ENCODE peak calls at places on chromosomes 2 and 18, in nine cellular contexts. U is NAMALWA; F is A549; B is fibroblast of pulmonary artery; Z is HCEC 1CT; G is RWPE1; M is stimulated activated CD4-positive, alpha-beta T cell treated with anti-CD3 and anti-CD28 coated beads, Interleukin-1b, Interleukin-23, amount 100 ng/mL, for 48 hours; D is HTR-8/SVneo; O is NCI-H748 treated with DMSO at 0.1 percent for 48 hours. E is an unnamed sample.

GRCh38 chr2:112053917-112054846 is 887 bp upstream of the TMEM87B start:
- DNase-seq in U (peak), F (peak), B (peak), Z (peak), G (peak), M (peak), D (peak), O (peak), E (peak)

GRCh38 chr2:113060396-113060795 is 1.4 kb downstream of the IL36RN start:
- DNase-seq in U (no peak), F (no peak), B (peak), Z (peak), G (no peak), M (no peak), D (no peak), O (no peak), E (peak)

GRCh38 chr2:84031312-84031711 is 427.8 kb downstream of the SUCLG1 start:
- DNase-seq in U (no peak), F (no peak), B (no peak), Z (no peak), G (no peak), M (no peak), D (no peak), O (no peak), E (peak)

GRCh38 chr2:68377137-68377780 is 12.2 kb downstream of the PLEK start:
- DNase-seq in U (no peak), F (no peak), B (no peak), Z (no peak), G (no peak), M (no peak), D (no peak), O (no peak), E (no peak)

GRCh38 chr2:229832499-229832898 is 89.3 kb downstream of the TRIP12 start:
- DNase-seq in U (no peak), F (no peak), B (no peak), Z (no peak), G (no peak), M (no peak), D (no peak), O (no peak), E (no peak)

GRCh38 chr2:229553091-229553490 is 161.3 kb downstream of the DNER start:
- DNase-seq in U (no peak), F (no peak), B (peak), Z (peak), G (no peak), M (no peak), D (no peak), O (no peak), E (no peak)

GRCh38 chr2:232527905-232528470 is 2.0 kb downstream of the CHRND start:
- DNase-seq in U (no peak), F (no peak), B (no peak), Z (no peak), G (no peak), M (no peak), D (no peak), O (no peak), E (no peak)

GRCh38 chr2:186068154-186068826 is 329.7 kb downstream of the FSIP2 start:
- DNase-seq in U (no peak), F (no peak), B (no peak), Z (peak), G (no peak), M (no peak), D (no peak), O (no peak), E (no peak)

GRCh38 chr18:63951302-63951705 is 2.2 kb downstream of the HMSD start:
- DNase-seq in U (peak), F (no peak), B (no peak), Z (peak), G (no peak), M (peak), D (no peak), O (no peak), E (peak)

GRCh38 chr2:97991081-97991856 is 4.5 kb downstream of the TMEM131 start:
- DNase-seq in U (peak), F (no peak), B (no peak), Z (no peak), G (no peak), M (no peak), D (no peak), O (no peak), E (no peak)

GRCh38 chr2:42084231-42084671 is 36.4 kb downstream of the PKDCC start:
- DNase-seq in U (no peak), F (peak), B (peak), Z (peak), G (no peak), M (no peak), D (peak), O (no peak), E (no peak)

GRCh38 chr2:23522726-23523410 is 137.9 kb downstream of the KLHL29 start:
- DNase-seq in U (no peak), F (no peak), B (no peak), Z (no peak), G (no peak), M (no peak), D (no peak), O (no peak), E (no peak)

GRCh38 chr2:231513746-231514224 is 16.5 kb downstream of the NMUR1 start:
- DNase-seq in U (no peak), F (no peak), B (no peak), Z (no peak), G (no peak), M (no peak), D (no peak), O (no peak), E (no peak)

GRCh38 chr2:237101118-237101979 is 15.7 kb downstream of the COPS8 start:
- DNase-seq in U (no peak), F (no peak), B (no peak), Z (no peak), G (no peak), M (no peak), D (no peak), O (no peak), E (no peak)

GRCh38 chr18:6355789-6356589 is 58.7 kb downstream of the L3MBTL4 start:
- DNase-seq in U (no peak), F (peak), B (no peak), Z (no peak), G (peak), M (no peak), D (no peak), O (no peak), E (peak)

GRCh38 chr18:28485210-28485801 is 308.4 kb upstream of the CDH2 start:
- DNase-seq in U (no peak), F (no peak), B (no peak), Z (no peak), G (no peak), M (no peak), D (no peak), O (no peak), E (no peak)

GRCh38 chr2:226649871-226650660 is 149.6 kb downstream of the IRS1 start:
- DNase-seq in U (no peak), F (peak), B (peak), Z (peak), G (peak), M (peak), D (peak), O (peak), E (peak)